ENCODE peak calls at places on chromosome 5, in nine cellular contexts. N is H1; W is endodermal cell; B is CD8-positive, alpha-beta memory T cell; Y is ovary; O is cardiac muscle cell; P is neural progenitor cell; V is Peyer's patch; Z is upper lobe of left lung. L is an unnamed sample.

GRCh38 chr5:90802695-90803317 is 244.2 kb downstream of the ADGRV1 start:
- DNase-seq in N (no peak), W (peak; percentile 78), B (no peak), Y (no peak), O (peak; percentile 37), P (peak; percentile 70), V (no peak), Z (no peak), L (no peak)

GRCh38 chr5:176517053-176517661 is 20.0 kb downstream of the RNF44 start:
- DNase-seq in N (no peak), W (no peak), B (peak; percentile 9), Y (no peak), O (no peak), P (no peak), V (no peak), Z (no peak), L (no peak)

GRCh38 chr5:13278148-13278547 is 666.3 kb downstream of the DNAH5 start:
- DNase-seq in N (no peak), W (no peak), B (no peak), Y (no peak), O (no peak), P (no peak), V (no peak), Z (no peak), L (no peak)

GRCh38 chr5:176735383-176736265 is 74.7 kb upstream of the UNC5A start:
- DNase-seq in N (no peak), W (peak; percentile 38), B (no peak), Y (peak; percentile 12), O (no peak), P (no peak), V (peak; percentile 30), Z (no peak), L (no peak)

GRCh38 chr5:141664733-141665461 is 13.7 kb upstream of the FCHSD1 start:
- DNase-seq in N (peak; percentile 94), W (peak; percentile 96), B (peak; percentile 62), Y (peak; percentile 87), O (peak; percentile 76), P (peak; percentile 73), V (peak; percentile 87), Z (peak; percentile 81), L (peak; percentile 47)

GRCh38 chr5:55920784-55921183 is 69.6 kb downstream of the IL31RA start:
- DNase-seq in N (peak; percentile 37), W (no peak), B (no peak), Y (no peak), O (no peak), P (no peak), V (no peak), Z (no peak), L (no peak)

GRCh38 chr5:94632024-94632423 is 13.6 kb downstream of the SLF1 start:
- DNase-seq in N (no peak), W (no peak), B (no peak), Y (no peak), O (no peak), P (no peak), V (no peak), Z (no peak), L (no peak)

GRCh38 chr5:74251106-74252032 is 389.2 kb downstream of the ENC1 start:
- DNase-seq in N (no peak), W (peak; percentile 54), B (no peak), Y (no peak), O (peak; percentile 98), P (no peak), V (no peak), Z (peak; percentile 50), L (no peak)

GRCh38 chr5:30548580-30549305 is 644.7 kb upstream of the CDH6 start:
- DNase-seq in N (no peak), W (no peak), B (no peak), Y (no peak), O (no peak), P (no peak), V (no peak), Z (no peak), L (no peak)

GRCh38 chr5:77560677-77561263 is 68.7 kb upstream of the WDR41 start:
- DNase-seq in N (no peak), W (no peak), B (no peak), Y (no peak), O (peak; percentile 71), P (peak; percentile 54), V (no peak), Z (no peak), L (no peak)

GRCh38 chr5:56490971-56491468 is 257.9 kb upstream of the ANKRD55 start:
- DNase-seq in N (no peak), W (no peak), B (no peak), Y (no peak), O (peak; percentile 58), P (no peak), V (no peak), Z (no peak), L (no peak)

GRCh38 chr5:32013658-32014057 is 160.5 kb downstream of the GOLPH3 start:
- DNase-seq in N (no peak), W (peak; percentile 72), B (no peak), Y (no peak), O (no peak), P (peak; percentile 38), V (no peak), Z (no peak), L (no peak)

GRCh38 chr5:78778538-78778937 is 130.0 kb upstream of the LHFPL2 start:
- DNase-seq in N (no peak), W (no peak), B (no peak), Y (no peak), O (no peak), P (no peak), V (no peak), Z (no peak), L (no peak)

GRCh38 chr5:97501286-97501964 is 318.4 kb upstream of the RIOK2 start:
- DNase-seq in N (no peak), W (no peak), B (no peak), Y (no peak), O (no peak), P (no peak), V (no peak), Z (no peak), L (no peak)

GRCh38 chr5:180069589-180070247 is 1.8 kb downstream of the RNF130 start:
- DNase-seq in N (no peak), W (peak; percentile 70), B (no peak), Y (no peak), O (peak; percentile 20), P (peak; percentile 79), V (no peak), Z (no peak), L (no peak)

GRCh38 chr5:180070726-180071417 is 687 bp downstream of the RNF130 start:
- DNase-seq in N (no peak), W (peak; percentile 79), B (no peak), Y (no peak), O (peak; percentile 64), P (peak; percentile 54), V (no peak), Z (no peak), L (no peak)

GRCh38 chr5:180072256-180072548 is 643 bp upstream of the RNF130 start:
- DNase-seq in N (no peak), W (no peak), B (no peak), Y (no peak), O (no peak), P (no peak), V (no peak), Z (no peak), L (no peak)

GRCh38 chr5:180072556-180072955 is 997 bp upstream of the RNF130 start:
- DNase-seq in N (no peak), W (no peak), B (no peak), Y (peak; percentile 52), O (no peak), P (no peak), V (no peak), Z (peak; percentile 88), L (no peak)

GRCh38 chr5:180071418-180072255 is at the start of gene RNF130:
- DNase-seq in N (peak; percentile 96), W (peak; percentile 96), B (peak; percentile 79), Y (peak; percentile 97), O (peak; percentile 97), P (peak; percentile 97), V (peak; percentile 95), Z (peak; percentile 99), L (peak; percentile 67)
- H3K4me3 ChIP-seq in N (peak within 1 kb of the TSS; percentile 93), W (peak within 1 kb of the TSS; percentile 86), B (peak within 1 kb of the TSS; percentile 70), Y (peak within 1 kb of the TSS; percentile 99), O (peak within 1 kb of the TSS; percentile 65), P (peak within 1 kb of the TSS; percentile 86), V (peak within 1 kb of the TSS; percentile 86), Z (peak within 1 kb of the TSS; percentile 69), L (peak within 1 kb of the TSS; percentile 81)

DNA sequence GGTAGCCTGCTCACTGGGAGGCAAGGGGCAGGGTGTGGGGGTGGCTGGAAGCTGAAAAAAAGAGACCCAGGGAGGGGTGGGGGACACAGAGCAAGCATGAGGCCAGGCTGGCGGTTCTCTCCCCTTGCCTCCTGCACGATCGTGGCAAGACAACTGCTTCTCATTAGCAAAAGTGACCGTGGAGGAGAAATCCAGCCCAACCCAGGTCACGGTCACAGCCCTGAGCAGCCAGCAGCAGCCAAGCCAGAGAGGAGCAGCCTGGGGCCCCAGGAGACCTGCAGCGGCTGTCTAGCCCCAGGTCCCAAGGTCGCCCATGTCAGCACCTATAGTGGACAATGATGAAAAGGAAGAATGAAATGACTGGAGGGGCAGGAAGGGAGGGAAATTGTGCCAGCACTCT is 89.1 kb downstream of the NRG2 start:
- DNase-seq in N (no peak), W (peak; percentile 46), B (no peak), Y (no peak), O (no peak), P (no peak), V (no peak), Z (peak; percentile 27), L (no peak)
- H3K4me1 ChIP-seq in N (peaks cover 7% of the 10 kb centered on the region), W (peaks cover 5% of the 10 kb centered on the region), B (no peaks in the 10 kb centered on the region), Y (peaks cover 5% of the 10 kb centered on the region), O (peaks cover 35% of the 10 kb centered on the region), P (peaks cover 14% of the 10 kb centered on the region), V (no peaks in the 10 kb centered on the region), Z (no peaks in the 10 kb centered on the region), L (no peaks in the 10 kb centered on the region)

GRCh38 chr5:115898656-115899055 is 56.9 kb downstream of the AP3S1 start:
- DNase-seq in N (no peak), W (no peak), B (no peak), Y (no peak), O (peak; percentile 21), P (no peak), V (no peak), Z (no peak), L (no peak)

GRCh38 chr5:115894342-115894741 is 52.6 kb downstream of the AP3S1 start:
- DNase-seq in N (no peak), W (no peak), B (no peak), Y (no peak), O (no peak), P (no peak), V (no peak), Z (no peak), L (no peak)

DNA sequence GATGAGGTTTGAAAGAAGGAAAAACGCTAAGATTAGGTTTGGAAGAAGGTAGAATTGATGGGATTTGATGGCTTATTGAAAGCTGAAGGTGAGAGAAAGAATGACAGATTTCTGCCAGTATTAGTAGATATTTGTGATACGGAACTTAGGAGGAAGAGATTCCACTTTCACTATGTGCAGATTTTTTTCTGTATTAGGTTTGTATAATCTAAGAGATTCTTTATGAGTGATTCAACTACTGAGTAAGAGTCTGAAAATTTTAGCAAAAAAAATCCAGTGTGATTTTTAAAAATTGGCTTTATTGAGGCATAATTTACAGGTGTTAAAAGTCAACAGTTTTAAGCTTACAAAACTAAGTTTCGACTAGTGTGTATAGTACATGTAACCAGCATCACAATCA is 54.1 kb downstream of the AP3S1 start:
- DNase-seq in N (no peak), W (no peak), B (no peak), Y (no peak), O (no peak), P (no peak), V (no peak), Z (no peak), L (no peak)
- H3K27ac ChIP-seq in N (no peak overlapping the region), W (no peak overlapping the region), B (no peak overlapping the region), Y (no peak overlapping the region), O (no peak overlapping the region), P (no peak overlapping the region), V (no peak overlapping the region), Z (no peak overlapping the region), L (no peak overlapping the region)

GRCh38 chr5:1881731-1882336 is 891 bp downstream of the IRX4 start:
- DNase-seq in N (peak; percentile 78), W (peak; percentile 76), B (no peak), Y (no peak), O (no peak), P (peak; percentile 52), V (no peak), Z (peak; percentile 81), L (no peak)
- H3K4me3 ChIP-seq in N (peak overlapping the region; percentile 32), W (no peak overlapping the region), B (no peak overlapping the region), Y (no peak overlapping the region), O (peak overlapping the region; percentile 92), P (peak overlapping the region; percentile 24), V (no peak overlapping the region), Z (no peak overlapping the region), L (no peak overlapping the region)